ENCODE peak calls at places on chromosomes 16 and 17, in ten cellular contexts. T, W, K, V, L, H, O, R, X and Y are unnamed samples.

GRCh38 chr17:1486802-1487695 is 5.4 kb downstream of the MYO1C start:
- DNase-seq in K (peak), R (peak), H (peak), X (no peak), T (peak), V (peak), L (peak), O (no peak), W (peak), Y (peak)

GRCh38 chr17:37124074-37124824 is 175.5 kb downstream of the AATF start:
- DNase-seq in H (no peak), K (peak), L (no peak), W (no peak), X (no peak), R (no peak), T (no peak), V (no peak), O (no peak), Y (no peak)

GRCh38 chr16:50609049-50609832 is 61.0 kb downstream of the NKD1 start:
- DNase-seq in O (no peak), K (no peak), H (no peak), V (no peak), T (no peak), X (no peak), W (no peak), R (no peak), L (no peak), Y (no peak)

GRCh38 chr16:78494674-78495073 is 395.2 kb downstream of the WWOX start:
- DNase-seq in X (no peak), W (no peak), H (no peak), O (no peak), R (no peak), L (no peak), T (no peak), K (no peak), V (no peak), Y (no peak)

GRCh38 chr16:50400312-50400966 is 31.7 kb upstream of the BRD7 start:
- DNase-seq in R (no peak), W (no peak), H (no peak), T (no peak), L (no peak), O (no peak), K (no peak), V (no peak), X (no peak), Y (peak)

GRCh38 chr16:74726736-74727135 is 26.1 kb upstream of the MLKL start:
- DNase-seq in K (no peak), W (no peak), O (no peak), V (no peak), H (no peak), X (peak), R (no peak), L (no peak), T (no peak), Y (no peak)

GRCh38 chr17:162689-163088 is 18.8 kb downstream of the DOC2B start:
- DNase-seq in X (no peak), O (no peak), V (no peak), T (no peak), L (no peak), K (no peak), W (no peak), H (no peak), R (no peak), Y (no peak)

GRCh38 chr16:9053006-9053601 is 38.3 kb upstream of the HAPSTR1 start:
- DNase-seq in R (peak), K (peak), W (peak), H (no peak), V (peak), T (no peak), L (no peak), O (peak), X (no peak), Y (peak)

GRCh38 chr17:7914771-7915610 is 1.1 kb downstream of the RNF227 start:
- DNase-seq in W (peak), L (no peak), T (no peak), H (no peak), O (peak), X (no peak), R (no peak), K (peak), V (no peak), Y (no peak)

GRCh38 chr17:6452471-6453266 is 8.4 kb downstream of the PIMREG start:
- DNase-seq in W (no peak), R (no peak), X (no peak), V (no peak), L (no peak), T (no peak), H (no peak), O (no peak), K (no peak), Y (no peak)